ENCODE peak calls at places on chromosomes 3 and 15, in seven cellular contexts. One of them, this sample, is unnamed. For H3K4me1, the result is how much of the 10 kb centered on the place peaks cover.

GRCh38 chr3:100400424-100400781 is 486 bp downstream of the TOMM70 start:
- DNase-seq in stomach: no peak
- DNase-seq in astrocyte: no peak
- DNase-seq in heart left ventricle: no peak
- DNase-seq in Peyer's patch: no peak
- DNase-seq in mesendoderm: peak
- DNase-seq in upper lobe of right lung: no peak
- DNase-seq in this sample: no peak

GRCh38 chr3:55860040-55860439 is 372.9 kb upstream of the WNT5A start:
- DNase-seq in upper lobe of right lung: no peak
- DNase-seq in heart left ventricle: no peak
- DNase-seq in mesendoderm: no peak
- DNase-seq in stomach: no peak
- DNase-seq in astrocyte: peak
- DNase-seq in Peyer's patch: no peak
- DNase-seq in this sample: no peak

GRCh38 chr3:149579838-149580542 is 77.8 kb downstream of the WWTR1 start:
- DNase-seq in Peyer's patch: no peak
- DNase-seq in astrocyte: peak
- DNase-seq in heart left ventricle: no peak
- DNase-seq in stomach: no peak
- DNase-seq in mesendoderm: no peak
- DNase-seq in upper lobe of right lung: no peak
- DNase-seq in this sample: no peak

GRCh38 chr3:22263042-22263441 is 512.0 kb upstream of the ZNF385D start:
- DNase-seq in mesendoderm: no peak
- DNase-seq in Peyer's patch: no peak
- DNase-seq in astrocyte: peak
- DNase-seq in upper lobe of right lung: no peak
- DNase-seq in stomach: no peak
- DNase-seq in heart left ventricle: no peak
- DNase-seq in this sample: no peak

GRCh38 chr3:11165457-11165856 is 11.2 kb downstream of the HRH1 start:
- DNase-seq in stomach: no peak
- DNase-seq in mesendoderm: no peak
- DNase-seq in heart left ventricle: no peak
- DNase-seq in astrocyte: no peak
- DNase-seq in Peyer's patch: no peak
- DNase-seq in upper lobe of right lung: no peak
- DNase-seq in this sample: no peak

GRCh38 chr3:14141144-14141543 is 16.3 kb downstream of the TMEM43 start:
- DNase-seq in astrocyte: peak
- DNase-seq in Peyer's patch: no peak
- DNase-seq in mesendoderm: no peak
- DNase-seq in heart left ventricle: no peak
- DNase-seq in upper lobe of right lung: no peak
- DNase-seq in stomach: no peak
- DNase-seq in this sample: peak

GRCh38 chr3:40336101-40336500 is 26.6 kb downstream of the EIF1B start:
- DNase-seq in Peyer's patch: no peak
- DNase-seq in stomach: no peak
- DNase-seq in upper lobe of right lung: no peak
- DNase-seq in astrocyte: no peak
- DNase-seq in heart left ventricle: no peak
- DNase-seq in mesendoderm: no peak
- DNase-seq in this sample: no peak

GRCh38 chr3:135627057-135627456 is 338.5 kb upstream of the PPP2R3A start:
- DNase-seq in upper lobe of right lung: no peak
- DNase-seq in Peyer's patch: no peak
- DNase-seq in stomach: no peak
- DNase-seq in mesendoderm: no peak
- DNase-seq in astrocyte: no peak
- DNase-seq in heart left ventricle: no peak
- DNase-seq in this sample: no peak

GRCh38 chr3:138051946-138052802 is 42.2 kb downstream of the CLDN18 start:
- DNase-seq in upper lobe of right lung: peak
- DNase-seq in heart left ventricle: no peak
- DNase-seq in mesendoderm: peak
- DNase-seq in astrocyte: no peak
- DNase-seq in Peyer's patch: no peak
- DNase-seq in stomach: peak
- DNase-seq in this sample: no peak

GRCh38 chr15:50594311-50594710 is 47.8 kb upstream of the USP50 start:
- DNase-seq in Peyer's patch: no peak
- DNase-seq in upper lobe of right lung: no peak
- DNase-seq in mesendoderm: no peak
- DNase-seq in astrocyte: no peak
- DNase-seq in heart left ventricle: no peak
- DNase-seq in stomach: no peak
- DNase-seq in this sample: no peak

GRCh38 chr3:131713416-131714118 is 210.8 kb upstream of the MRPL3 start:
- DNase-seq in Peyer's patch: no peak
- DNase-seq in upper lobe of right lung: no peak
- DNase-seq in astrocyte: no peak
- DNase-seq in mesendoderm: no peak
- DNase-seq in stomach: no peak
- DNase-seq in heart left ventricle: no peak
- DNase-seq in this sample: no peak

GRCh38 chr3:106261915-106262683 is 393.3 kb upstream of the CBLB start:
- DNase-seq in stomach: no peak
- DNase-seq in astrocyte: peak
- DNase-seq in upper lobe of right lung: no peak
- DNase-seq in heart left ventricle: no peak
- DNase-seq in mesendoderm: no peak
- DNase-seq in Peyer's patch: no peak
- DNase-seq in this sample: no peak

GRCh38 chr3:115068799-115069198 is 78.3 kb downstream of the ZBTB20 start:
- DNase-seq in upper lobe of right lung: no peak
- DNase-seq in mesendoderm: no peak
- DNase-seq in Peyer's patch: no peak
- DNase-seq in stomach: no peak
- DNase-seq in heart left ventricle: no peak
- DNase-seq in astrocyte: peak
- DNase-seq in this sample: no peak

GRCh38 chr15:36161108-36161507 is 418.3 kb upstream of the CDIN1 start:
- DNase-seq in mesendoderm: no peak
- DNase-seq in heart left ventricle: no peak
- DNase-seq in stomach: no peak
- DNase-seq in astrocyte: no peak
- DNase-seq in upper lobe of right lung: no peak
- DNase-seq in Peyer's patch: no peak
- DNase-seq in this sample: no peak

GRCh38 chr3:42403737-42404136 is 6.7 kb downstream of the LYZL4 start:
- DNase-seq in heart left ventricle: no peak
- DNase-seq in upper lobe of right lung: no peak
- DNase-seq in astrocyte: no peak
- DNase-seq in mesendoderm: no peak
- DNase-seq in stomach: no peak
- DNase-seq in Peyer's patch: no peak
- DNase-seq in this sample: no peak

GRCh38 chr3:147656023-147656422 is 246.9 kb downstream of the ZIC1 start:
- DNase-seq in mesendoderm: no peak
- DNase-seq in heart left ventricle: no peak
- DNase-seq in upper lobe of right lung: no peak
- DNase-seq in stomach: no peak
- DNase-seq in Peyer's patch: no peak
- DNase-seq in astrocyte: peak
- DNase-seq in this sample: no peak

GRCh38 chr15:72536506-72536905 is 62.4 kb downstream of the ARIH1 start:
- DNase-seq in astrocyte: no peak
- DNase-seq in mesendoderm: no peak
- DNase-seq in Peyer's patch: no peak
- DNase-seq in upper lobe of right lung: no peak
- DNase-seq in stomach: no peak
- DNase-seq in heart left ventricle: no peak
- DNase-seq in this sample: no peak
- H3K27ac ChIP-seq in astrocyte: no peak
- H3K27ac ChIP-seq in mesendoderm: no peak
- H3K27ac ChIP-seq in Peyer's patch: no peak
- H3K27ac ChIP-seq in upper lobe of right lung: no peak
- H3K27ac ChIP-seq in stomach: no peak
- H3K27ac ChIP-seq in heart left ventricle: no peak
- H3K27ac ChIP-seq in this sample: no peak

DNA sequence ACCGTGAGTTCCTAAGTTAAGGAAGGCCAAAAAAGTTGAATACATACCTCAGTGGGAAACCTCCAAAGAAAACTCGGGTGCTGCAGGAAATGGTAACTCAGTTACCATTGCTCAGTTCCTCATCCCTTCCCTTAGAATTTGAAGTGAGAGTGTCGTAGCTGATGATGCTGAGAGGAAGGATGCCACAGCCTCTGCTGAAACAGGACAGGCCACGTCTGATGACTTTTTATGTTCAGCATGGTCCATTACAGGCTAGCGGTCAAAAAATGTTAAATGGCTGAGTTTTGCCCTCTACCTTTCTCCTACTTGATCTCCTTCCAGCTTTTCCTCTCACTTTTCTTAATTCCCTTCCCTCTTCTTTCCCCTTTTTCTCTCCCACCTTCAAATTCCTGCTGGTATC is 135.5 kb downstream of the GHSR start:
- DNase-seq in heart left ventricle: no peak
- DNase-seq in mesendoderm: no peak
- DNase-seq in Peyer's patch: no peak
- DNase-seq in upper lobe of right lung: no peak
- DNase-seq in astrocyte: no peak
- DNase-seq in stomach: no peak
- DNase-seq in this sample: no peak
- H3K4me1 ChIP-seq in heart left ventricle: under half
- H3K4me1 ChIP-seq in mesendoderm: under half
- H3K4me1 ChIP-seq in Peyer's patch: under half
- H3K4me1 ChIP-seq in upper lobe of right lung: under half
- H3K4me1 ChIP-seq in astrocyte: under half
- H3K4me1 ChIP-seq in stomach: under half
- H3K4me1 ChIP-seq in this sample: under half

GRCh38 chr3:123728014-123728413 is 143.2 kb upstream of the HACD2 start:
- DNase-seq in stomach: no peak
- DNase-seq in mesendoderm: no peak
- DNase-seq in Peyer's patch: no peak
- DNase-seq in astrocyte: peak
- DNase-seq in heart left ventricle: no peak
- DNase-seq in upper lobe of right lung: no peak
- DNase-seq in this sample: no peak
- H3K27ac ChIP-seq in stomach: no peak
- H3K27ac ChIP-seq in mesendoderm: no peak
- H3K27ac ChIP-seq in Peyer's patch: no peak
- H3K27ac ChIP-seq in astrocyte: no peak
- H3K27ac ChIP-seq in heart left ventricle: no peak
- H3K27ac ChIP-seq in upper lobe of right lung: no peak
- H3K27ac ChIP-seq in this sample: peak

DNA sequence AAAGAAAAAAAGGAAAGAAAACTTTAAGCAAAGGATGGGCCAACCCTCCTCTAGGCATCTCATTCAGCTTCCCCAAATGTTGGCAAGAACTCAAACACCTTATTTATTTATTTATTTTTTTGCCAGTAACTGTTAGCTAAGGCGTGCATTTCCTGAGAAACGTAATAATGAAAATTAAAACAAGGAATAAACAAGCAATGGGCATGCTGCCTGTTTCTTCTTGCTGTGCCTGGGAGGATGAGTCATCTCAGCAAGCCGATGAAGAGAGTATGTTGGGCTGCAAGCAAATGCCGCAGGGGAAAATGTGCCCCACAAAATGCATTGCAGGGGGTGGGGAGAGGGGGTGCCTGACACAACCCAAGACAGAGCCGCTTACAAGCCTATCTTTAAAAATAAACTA is 40.5 kb downstream of the EIF4E3 start:
- DNase-seq in heart left ventricle: no peak
- DNase-seq in mesendoderm: peak
- DNase-seq in upper lobe of right lung: no peak
- DNase-seq in astrocyte: peak
- DNase-seq in Peyer's patch: no peak
- DNase-seq in stomach: no peak
- DNase-seq in this sample: no peak
- H3K4me1 ChIP-seq in heart left ventricle: under half
- H3K4me1 ChIP-seq in mesendoderm: under half
- H3K4me1 ChIP-seq in upper lobe of right lung: under half
- H3K4me1 ChIP-seq in astrocyte: under half
- H3K4me1 ChIP-seq in Peyer's patch: under half
- H3K4me1 ChIP-seq in stomach: half or more
- H3K4me1 ChIP-seq in this sample: under half

GRCh38 chr3:127145266-127145665 is 47.7 kb upstream of the PRR23E start:
- DNase-seq in Peyer's patch: no peak
- DNase-seq in astrocyte: no peak
- DNase-seq in stomach: peak
- DNase-seq in mesendoderm: no peak
- DNase-seq in heart left ventricle: no peak
- DNase-seq in upper lobe of right lung: no peak
- DNase-seq in this sample: no peak
- H3K27ac ChIP-seq in Peyer's patch: no peak
- H3K27ac ChIP-seq in astrocyte: no peak
- H3K27ac ChIP-seq in stomach: no peak
- H3K27ac ChIP-seq in mesendoderm: no peak
- H3K27ac ChIP-seq in heart left ventricle: no peak
- H3K27ac ChIP-seq in upper lobe of right lung: no peak
- H3K27ac ChIP-seq in this sample: no peak

DNA sequence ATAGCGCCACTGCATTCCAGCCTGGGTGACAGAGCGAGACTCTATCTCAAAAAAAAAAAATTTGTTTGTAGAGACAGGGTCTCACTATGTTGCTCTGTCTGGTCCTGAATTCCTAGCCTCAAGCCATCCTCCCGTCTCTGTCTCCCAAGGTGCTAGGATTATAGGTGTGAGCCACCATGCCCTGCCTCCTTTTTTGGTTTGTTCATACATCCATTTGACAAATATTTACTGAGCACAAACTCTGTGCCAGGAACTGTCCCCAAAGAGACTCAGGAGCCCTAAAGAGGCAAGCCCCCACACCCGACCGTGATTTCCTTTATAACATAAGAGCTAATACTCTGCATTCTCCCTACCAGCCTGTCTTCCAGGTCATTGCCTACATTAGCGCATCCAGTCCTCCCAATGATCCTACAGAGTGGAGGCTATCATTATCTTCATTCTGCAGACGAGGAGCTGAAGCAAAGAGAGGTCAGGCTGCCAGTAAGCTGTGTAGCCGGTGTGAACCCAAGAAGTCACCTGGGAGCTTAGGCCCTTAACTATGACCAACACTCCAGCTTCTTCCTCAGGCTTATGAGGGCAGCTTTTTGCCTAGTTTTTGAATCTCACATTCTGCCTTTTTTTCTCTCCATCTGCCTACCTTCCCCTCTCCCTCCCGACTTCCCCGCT is 6.3 kb upstream of the PXK start:
- DNase-seq in mesendoderm: no peak
- DNase-seq in heart left ventricle: no peak
- DNase-seq in upper lobe of right lung: no peak
- DNase-seq in stomach: no peak
- DNase-seq in Peyer's patch: no peak
- DNase-seq in astrocyte: no peak
- DNase-seq in this sample: no peak
- H3K4me1 ChIP-seq in mesendoderm: under half
- H3K4me1 ChIP-seq in heart left ventricle: under half
- H3K4me1 ChIP-seq in upper lobe of right lung: under half
- H3K4me1 ChIP-seq in stomach: under half
- H3K4me1 ChIP-seq in Peyer's patch: under half
- H3K4me1 ChIP-seq in astrocyte: under half
- H3K4me1 ChIP-seq in this sample: under half

GRCh38 chr3:50162034-50162883 is 7.1 kb downstream of the SEMA3F start:
- DNase-seq in stomach: no peak
- DNase-seq in astrocyte: no peak
- DNase-seq in upper lobe of right lung: no peak
- DNase-seq in Peyer's patch: no peak
- DNase-seq in heart left ventricle: peak
- DNase-seq in mesendoderm: no peak
- DNase-seq in this sample: no peak
- H3K27ac ChIP-seq in stomach: peak
- H3K27ac ChIP-seq in astrocyte: no peak
- H3K27ac ChIP-seq in upper lobe of right lung: peak
- H3K27ac ChIP-seq in Peyer's patch: no peak
- H3K27ac ChIP-seq in heart left ventricle: peak
- H3K27ac ChIP-seq in mesendoderm: no peak
- H3K27ac ChIP-seq in this sample: peak

This sample was measured in ascending aorta.